ENCODE peak calls at places on chromosome 18, in ten cellular contexts. C is endodermal cell, G is ureter, T is SK-N-DZ, K is right lobe of liver, F is NAMALWA, Q is COR-L47, A is EL, Y is SIG-M5, E is thoracic aorta. X is an unnamed sample.

GRCh38 chr18:3037423-3037915 is 24.5 kb upstream of the LPIN2 start:
- DNase-seq in A (peak), G (peak), Q (no peak), F (peak), C (peak), E (no peak), T (no peak), K (peak), Y (no peak), X (peak)

GRCh38 chr18:49869354-49869753 is 56.0 kb upstream of the ACAA2 start:
- DNase-seq in K (no peak), Y (no peak), C (peak), F (no peak), T (no peak), Q (no peak), G (no peak), E (no peak), A (no peak), X (no peak)

GRCh38 chr18:45627204-45627526 is 11.9 kb downstream of the SLC14A2 start:
- DNase-seq in Q (peak), F (no peak), K (no peak), E (no peak), G (no peak), C (peak), A (no peak), Y (no peak), T (no peak), X (no peak)

GRCh38 chr18:24234330-24234729 is 95.5 kb downstream of the CABYR start:
- DNase-seq in G (no peak), A (no peak), E (no peak), Q (no peak), C (no peak), Y (no peak), K (no peak), T (no peak), F (no peak), X (no peak)

GRCh38 chr18:57791911-57792310 is 11.2 kb downstream of the ATP8B1 start:
- DNase-seq in G (no peak), F (no peak), C (no peak), Q (no peak), Y (no peak), A (no peak), T (no peak), K (no peak), E (no peak), X (no peak)

GRCh38 chr18:24628360-24628759 is 167.9 kb downstream of the HRH4 start:
- DNase-seq in E (no peak), F (no peak), T (no peak), Q (no peak), K (no peak), A (no peak), C (no peak), Y (no peak), G (no peak), X (no peak)

GRCh38 chr18:59268722-59269562 is 4.3 kb downstream of the RAX start:
- DNase-seq in G (no peak), T (peak), Y (no peak), F (no peak), K (no peak), A (no peak), C (peak), Q (peak), E (no peak), X (no peak)

GRCh38 chr18:77056399-77057015 is 76.1 kb downstream of the MBP start:
- DNase-seq in G (no peak), Q (no peak), C (peak), F (peak), T (no peak), Y (no peak), K (no peak), A (no peak), E (no peak), X (no peak)

GRCh38 chr18:49082714-49083688 is 132.2 kb upstream of the SMAD7 start:
- DNase-seq in F (no peak), E (no peak), A (no peak), Q (no peak), K (no peak), G (no peak), T (no peak), Y (no peak), C (no peak), X (peak)

GRCh38 chr18:50757358-50757757 is 62.5 kb downstream of the MRO start:
- DNase-seq in C (peak), Q (no peak), K (no peak), E (no peak), T (no peak), A (no peak), G (peak), F (no peak), Y (no peak), X (no peak)

GRCh38 chr18:63083555-63083954 is 236.0 kb downstream of the BCL2 start:
- DNase-seq in E (no peak), Q (no peak), F (no peak), K (no peak), T (no peak), G (no peak), C (no peak), Y (no peak), A (no peak), X (no peak)

GRCh38 chr18:70523798-70524182 is 234.9 kb downstream of the SOCS6 start:
- DNase-seq in K (no peak), C (no peak), G (no peak), A (no peak), T (no peak), Y (no peak), Q (no peak), F (no peak), E (no peak), X (no peak)

GRCh38 chr18:36580266-36580665 is 248.5 kb downstream of the TPGS2 start:
- DNase-seq in C (no peak), T (no peak), F (no peak), Q (peak), G (no peak), K (peak), Y (no peak), A (peak), E (no peak), X (peak)

GRCh38 chr18:50578651-50579050 is 18.8 kb downstream of the MAPK4 start:
- DNase-seq in E (no peak), G (no peak), Q (no peak), Y (no peak), C (no peak), F (no peak), A (no peak), K (no peak), T (no peak), X (no peak)

GRCh38 chr18:21444465-21445023 is 156.0 kb downstream of the ESCO1 start:
- DNase-seq in G (no peak), T (peak), K (peak), E (no peak), Q (peak), F (peak), C (peak), A (peak), Y (no peak), X (peak)

GRCh38 chr18:3612315-3612714 is 162.3 kb downstream of the TGIF1 start:
- DNase-seq in T (no peak), Q (no peak), Y (no peak), K (no peak), A (no peak), F (peak), C (no peak), G (no peak), E (no peak), X (peak)

GRCh38 chr18:390748-391478 is 109.6 kb downstream of the COLEC12 start:
- DNase-seq in Y (no peak), E (no peak), K (no peak), T (no peak), F (no peak), C (no peak), Q (no peak), G (no peak), A (no peak), X (no peak)